ENCODE peak calls at places on chromosome 2, in five cellular contexts. P is NCI-H774, Z is NCI-H1417, J is aorta, V is upper lobe of right lung. Y is an unnamed sample.

GRCh38 chr2:119598576-119598975 is 54.3 kb downstream of the CFAP221 start:
- DNase-seq in J (no peak), Z (peak), P (peak), V (no peak), Y (no peak)

GRCh38 chr2:24819442-24820174 is 26.4 kb downstream of the CENPO start:
- DNase-seq in V (no peak), P (no peak), J (no peak), Z (no peak), Y (no peak)

GRCh38 chr2:190344275-190344827 is 962 bp downstream of the INPP1 start:
- DNase-seq in V (no peak), Z (peak), P (peak), J (no peak), Y (peak)

GRCh38 chr2:160353166-160353565 is 140.4 kb downstream of the RBMS1 start:
- DNase-seq in Z (no peak), P (no peak), V (no peak), J (no peak), Y (no peak)

GRCh38 chr2:53312181-53312580 is 455.4 kb upstream of the CHAC2 start:
- DNase-seq in P (no peak), V (no peak), J (no peak), Z (no peak), Y (no peak)

GRCh38 chr2:233983445-233983844 is 66.3 kb downstream of the TRPM8 start:
- DNase-seq in Z (no peak), P (no peak), V (no peak), J (no peak), Y (no peak)

GRCh38 chr2:136255127-136255526 is 137.2 kb upstream of the CXCR4 start:
- DNase-seq in P (no peak), Z (no peak), V (no peak), J (no peak), Y (no peak)

GRCh38 chr2:88452980-88453582 is 588 bp upstream of the FOXI3 start:
- DNase-seq in V (peak), J (no peak), Z (no peak), P (peak), Y (no peak)

GRCh38 chr2:6310910-6311215 is 554.8 kb downstream of the CMPK2 start:
- DNase-seq in V (no peak), P (no peak), Z (no peak), J (no peak), Y (no peak)

GRCh38 chr2:118940486-118941120 is 1.4 kb upstream of the MARCO start:
- DNase-seq in P (no peak), J (peak), V (peak), Z (no peak), Y (no peak)

GRCh38 chr2:96265349-96265839 is 403 bp downstream of the TMEM127 start:
- DNase-seq in P (no peak), Z (peak), J (no peak), V (no peak), Y (peak)

Y was measured in right lobe of liver.